ENCODE peak calls at places on chromosomes 4 and X, in ten cellular contexts. One of them, this sample, is unnamed.
A peak's percentile ranks its signal among the peaks of the same experiment; 100 is the strongest.

GRCh38 chrX:134484039-134484438 is 24.1 kb downstream of the HPRT1 start:
- DNase-seq in heart left ventricle: no peak
- DNase-seq in Peyer's patch: no peak
- DNase-seq in NT2/D1: peak; percentile 9
- DNase-seq in brain microvascular endothelial cell: no peak
- DNase-seq in esophagus squamous epithelium: no peak
- DNase-seq in CD8-positive, alpha-beta T cell: no peak
- DNase-seq in BE2C: no peak
- DNase-seq in upper lobe of left lung: no peak
- DNase-seq in OCI-LY7: peak; percentile 19
- DNase-seq in this sample: no peak

GRCh38 chr4:145536044-145536443 is 54.4 kb downstream of the SMAD1 start:
- DNase-seq in Peyer's patch: no peak
- DNase-seq in esophagus squamous epithelium: no peak
- DNase-seq in brain microvascular endothelial cell: no peak
- DNase-seq in BE2C: no peak
- DNase-seq in CD8-positive, alpha-beta T cell: no peak
- DNase-seq in heart left ventricle: no peak
- DNase-seq in NT2/D1: no peak
- DNase-seq in upper lobe of left lung: no peak
- DNase-seq in OCI-LY7: no peak
- DNase-seq in this sample: no peak

GRCh38 chr4:184801781-184802180 is 24.0 kb downstream of the ACSL1 start:
- DNase-seq in brain microvascular endothelial cell: no peak
- DNase-seq in upper lobe of left lung: no peak
- DNase-seq in Peyer's patch: no peak
- DNase-seq in BE2C: no peak
- DNase-seq in OCI-LY7: no peak
- DNase-seq in esophagus squamous epithelium: no peak
- DNase-seq in CD8-positive, alpha-beta T cell: no peak
- DNase-seq in NT2/D1: no peak
- DNase-seq in heart left ventricle: no peak
- DNase-seq in this sample: no peak

GRCh38 chr4:139655116-139655515 is 10.5 kb upstream of the MGST2 start:
- DNase-seq in Peyer's patch: no peak
- DNase-seq in OCI-LY7: peak; percentile 49
- DNase-seq in BE2C: peak; percentile 47
- DNase-seq in brain microvascular endothelial cell: peak; percentile 31
- DNase-seq in NT2/D1: no peak
- DNase-seq in esophagus squamous epithelium: no peak
- DNase-seq in CD8-positive, alpha-beta T cell: no peak
- DNase-seq in heart left ventricle: no peak
- DNase-seq in upper lobe of left lung: no peak
- DNase-seq in this sample: no peak

GRCh38 chr4:78091534-78091933 is 34.4 kb downstream of the FRAS1 start:
- DNase-seq in OCI-LY7: no peak
- DNase-seq in heart left ventricle: no peak
- DNase-seq in NT2/D1: no peak
- DNase-seq in CD8-positive, alpha-beta T cell: no peak
- DNase-seq in Peyer's patch: no peak
- DNase-seq in upper lobe of left lung: no peak
- DNase-seq in BE2C: no peak
- DNase-seq in brain microvascular endothelial cell: no peak
- DNase-seq in esophagus squamous epithelium: no peak
- DNase-seq in this sample: no peak

GRCh38 chr4:128660361-128660964 is 149.0 kb upstream of the JADE1 start:
- DNase-seq in heart left ventricle: no peak
- DNase-seq in upper lobe of left lung: no peak
- DNase-seq in OCI-LY7: no peak
- DNase-seq in brain microvascular endothelial cell: no peak
- DNase-seq in BE2C: no peak
- DNase-seq in CD8-positive, alpha-beta T cell: no peak
- DNase-seq in Peyer's patch: no peak
- DNase-seq in NT2/D1: no peak
- DNase-seq in esophagus squamous epithelium: no peak
- DNase-seq in this sample: no peak

GRCh38 chr4:138014664-138015288 is 227.4 kb downstream of the SLC7A11 start:
- DNase-seq in OCI-LY7: no peak
- DNase-seq in CD8-positive, alpha-beta T cell: no peak
- DNase-seq in upper lobe of left lung: no peak
- DNase-seq in NT2/D1: no peak
- DNase-seq in brain microvascular endothelial cell: no peak
- DNase-seq in heart left ventricle: no peak
- DNase-seq in Peyer's patch: no peak
- DNase-seq in BE2C: no peak
- DNase-seq in esophagus squamous epithelium: no peak
- DNase-seq in this sample: no peak

GRCh38 chrX:139844884-139845283 is 88.0 kb downstream of the ATP11C start:
- DNase-seq in BE2C: no peak
- DNase-seq in CD8-positive, alpha-beta T cell: no peak
- DNase-seq in heart left ventricle: no peak
- DNase-seq in Peyer's patch: no peak
- DNase-seq in upper lobe of left lung: no peak
- DNase-seq in OCI-LY7: peak; percentile 0
- DNase-seq in brain microvascular endothelial cell: no peak
- DNase-seq in NT2/D1: no peak
- DNase-seq in esophagus squamous epithelium: no peak
- DNase-seq in this sample: no peak

GRCh38 chr4:139668658-139669201 is 3.1 kb downstream of the MGST2 start:
- DNase-seq in esophagus squamous epithelium: no peak
- DNase-seq in heart left ventricle: no peak
- DNase-seq in NT2/D1: no peak
- DNase-seq in Peyer's patch: no peak
- DNase-seq in upper lobe of left lung: no peak
- DNase-seq in CD8-positive, alpha-beta T cell: no peak
- DNase-seq in BE2C: no peak
- DNase-seq in brain microvascular endothelial cell: no peak
- DNase-seq in OCI-LY7: no peak
- DNase-seq in this sample: no peak

GRCh38 chrX:84453351-84454246 is 48.7 kb downstream of the HDX start:
- DNase-seq in Peyer's patch: no peak
- DNase-seq in OCI-LY7: no peak
- DNase-seq in NT2/D1: no peak
- DNase-seq in BE2C: no peak
- DNase-seq in upper lobe of left lung: no peak
- DNase-seq in esophagus squamous epithelium: no peak
- DNase-seq in heart left ventricle: peak; percentile 24
- DNase-seq in brain microvascular endothelial cell: no peak
- DNase-seq in CD8-positive, alpha-beta T cell: no peak
- DNase-seq in this sample: peak; percentile 10

GRCh38 chr4:108622022-108622421 is 1.6 kb downstream of the RPL34 start:
- DNase-seq in Peyer's patch: no peak
- DNase-seq in esophagus squamous epithelium: no peak
- DNase-seq in upper lobe of left lung: no peak
- DNase-seq in NT2/D1: no peak
- DNase-seq in heart left ventricle: no peak
- DNase-seq in brain microvascular endothelial cell: no peak
- DNase-seq in BE2C: no peak
- DNase-seq in CD8-positive, alpha-beta T cell: no peak
- DNase-seq in OCI-LY7: no peak
- DNase-seq in this sample: no peak

GRCh38 chr4:108622828-108623227 is 2.5 kb downstream of the RPL34 start:
- DNase-seq in NT2/D1: no peak
- DNase-seq in upper lobe of left lung: no peak
- DNase-seq in BE2C: no peak
- DNase-seq in CD8-positive, alpha-beta T cell: no peak
- DNase-seq in heart left ventricle: no peak
- DNase-seq in OCI-LY7: no peak
- DNase-seq in esophagus squamous epithelium: no peak
- DNase-seq in Peyer's patch: no peak
- DNase-seq in brain microvascular endothelial cell: no peak
- DNase-seq in this sample: no peak

GRCh38 chr4:108620101-108620932 is at the start of gene RPL34:
- DNase-seq in brain microvascular endothelial cell: peak; percentile 96
- DNase-seq in upper lobe of left lung: peak; percentile 89
- DNase-seq in NT2/D1: peak; percentile 87
- DNase-seq in esophagus squamous epithelium: peak; percentile 91
- DNase-seq in CD8-positive, alpha-beta T cell: peak; percentile 97
- DNase-seq in heart left ventricle: peak; percentile 99
- DNase-seq in OCI-LY7: peak; percentile 98
- DNase-seq in Peyer's patch: peak; percentile 97
- DNase-seq in BE2C: peak; percentile 94
- DNase-seq in this sample: peak; percentile 95

GRCh38 chr4:108620933-108621905 is 843 bp downstream of the RPL34 start:
- DNase-seq in Peyer's patch: no peak
- DNase-seq in heart left ventricle: no peak
- DNase-seq in BE2C: no peak
- DNase-seq in brain microvascular endothelial cell: no peak
- DNase-seq in esophagus squamous epithelium: no peak
- DNase-seq in OCI-LY7: peak; percentile 13
- DNase-seq in NT2/D1: no peak
- DNase-seq in CD8-positive, alpha-beta T cell: no peak
- DNase-seq in upper lobe of left lung: no peak
- DNase-seq in this sample: no peak

DNA sequence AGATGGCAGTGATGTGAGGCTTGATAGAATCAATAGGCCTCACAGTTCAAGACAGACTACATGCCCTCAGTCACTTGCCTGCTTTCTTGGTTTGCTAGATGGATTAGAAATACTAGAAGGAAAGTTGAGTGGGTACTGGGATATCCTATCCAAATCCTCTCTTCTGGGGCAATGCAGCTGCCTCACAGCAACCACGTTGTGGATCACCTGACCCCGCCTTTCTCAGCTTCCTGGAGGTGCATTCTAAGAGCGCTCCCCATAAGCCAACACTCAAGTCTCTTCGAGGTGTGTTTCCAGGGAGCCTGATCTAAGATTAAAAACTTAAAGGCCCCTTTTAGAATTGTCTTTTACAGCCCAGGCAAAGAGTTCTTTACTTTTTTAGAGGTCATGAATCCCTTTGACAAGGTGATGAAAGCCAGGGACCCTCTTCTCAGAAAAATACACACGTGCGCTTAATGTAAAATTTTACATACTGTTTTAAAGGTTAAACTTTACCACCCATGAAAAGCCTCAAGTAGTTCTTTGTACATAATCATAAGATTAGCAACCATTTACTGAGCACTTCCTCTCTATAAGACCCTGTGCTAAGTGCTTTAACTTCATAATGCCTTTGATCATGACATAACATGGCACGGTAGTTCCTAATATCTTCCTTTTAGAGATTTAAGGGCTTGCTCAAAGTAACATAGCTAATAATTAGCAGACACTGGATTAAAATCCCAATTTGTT is 840 bp upstream of the RPL34 start:
- DNase-seq in BE2C: no peak
- DNase-seq in upper lobe of left lung: no peak
- DNase-seq in Peyer's patch: no peak
- DNase-seq in OCI-LY7: no peak
- DNase-seq in CD8-positive, alpha-beta T cell: peak; percentile 30
- DNase-seq in brain microvascular endothelial cell: no peak
- DNase-seq in heart left ventricle: no peak
- DNase-seq in esophagus squamous epithelium: no peak
- DNase-seq in NT2/D1: no peak
- DNase-seq in this sample: no peak
- H3K36me3 ChIP-seq in BE2C: peaks cover 37% of the 10 kb centered on the region
- H3K36me3 ChIP-seq in upper lobe of left lung: peaks cover 27% of the 10 kb centered on the region
- H3K36me3 ChIP-seq in Peyer's patch: no peaks in the 10 kb centered on the region
- H3K36me3 ChIP-seq in OCI-LY7: peaks cover 39% of the 10 kb centered on the region
- H3K36me3 ChIP-seq in CD8-positive, alpha-beta T cell: peaks cover 13% of the 10 kb centered on the region
- H3K36me3 ChIP-seq in brain microvascular endothelial cell: peaks cover 33% of the 10 kb centered on the region
- H3K36me3 ChIP-seq in heart left ventricle: peaks cover 24% of the 10 kb centered on the region
- H3K36me3 ChIP-seq in esophagus squamous epithelium: peaks cover 7% of the 10 kb centered on the region
- H3K36me3 ChIP-seq in NT2/D1: peaks cover 38% of the 10 kb centered on the region
- H3K36me3 ChIP-seq in this sample: peaks cover 32% of the 10 kb centered on the region

DNA sequence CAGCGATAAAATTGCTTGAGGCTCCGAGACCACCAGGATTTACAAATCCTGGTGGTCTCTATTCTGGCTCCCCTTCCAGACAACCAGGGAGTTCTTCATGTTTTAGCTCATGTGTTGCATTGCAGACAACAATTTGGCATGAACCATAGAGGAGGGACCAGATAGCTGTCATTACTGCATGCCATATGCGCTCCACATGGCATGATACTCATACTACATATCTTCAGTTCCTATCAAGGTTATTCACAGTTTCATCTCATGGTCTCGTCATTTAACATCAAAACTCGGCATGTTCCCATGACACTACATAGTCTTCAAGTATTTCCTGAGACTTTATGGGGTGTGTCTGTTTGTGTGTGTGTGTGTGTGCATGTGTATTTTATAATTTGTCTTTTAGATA is 220.3 kb downstream of the OR13H1 start:
- DNase-seq in upper lobe of left lung: no peak
- DNase-seq in brain microvascular endothelial cell: no peak
- DNase-seq in OCI-LY7: no peak
- DNase-seq in esophagus squamous epithelium: no peak
- DNase-seq in NT2/D1: no peak
- DNase-seq in Peyer's patch: no peak
- DNase-seq in BE2C: no peak
- DNase-seq in CD8-positive, alpha-beta T cell: no peak
- DNase-seq in heart left ventricle: no peak
- DNase-seq in this sample: no peak
- H3K4me3 ChIP-seq in upper lobe of left lung: peak overlapping the region; percentile 23
- H3K4me3 ChIP-seq in brain microvascular endothelial cell: peak overlapping the region; percentile 40
- H3K4me3 ChIP-seq in OCI-LY7: no peak overlapping the region
- H3K4me3 ChIP-seq in esophagus squamous epithelium: peak overlapping the region; percentile 59
- H3K4me3 ChIP-seq in NT2/D1: no peak overlapping the region
- H3K4me3 ChIP-seq in Peyer's patch: peak overlapping the region; percentile 48
- H3K4me3 ChIP-seq in BE2C: no peak overlapping the region
- H3K4me3 ChIP-seq in CD8-positive, alpha-beta T cell: no peak overlapping the region
- H3K4me3 ChIP-seq in heart left ventricle: no peak overlapping the region
- H3K4me3 ChIP-seq in this sample: no peak overlapping the region

GRCh38 chr4:66506985-66507384 is 836.7 kb upstream of the EPHA5 start:
- DNase-seq in OCI-LY7: no peak
- DNase-seq in Peyer's patch: no peak
- DNase-seq in esophagus squamous epithelium: no peak
- DNase-seq in NT2/D1: no peak
- DNase-seq in brain microvascular endothelial cell: no peak
- DNase-seq in upper lobe of left lung: no peak
- DNase-seq in CD8-positive, alpha-beta T cell: no peak
- DNase-seq in BE2C: no peak
- DNase-seq in heart left ventricle: no peak
- DNase-seq in this sample: no peak
- H3K36me3 ChIP-seq in OCI-LY7: no peaks in the 10 kb centered on the region
- H3K36me3 ChIP-seq in Peyer's patch: no peaks in the 10 kb centered on the region
- H3K36me3 ChIP-seq in esophagus squamous epithelium: no peaks in the 10 kb centered on the region
- H3K36me3 ChIP-seq in NT2/D1: no peaks in the 10 kb centered on the region
- H3K36me3 ChIP-seq in brain microvascular endothelial cell: no peaks in the 10 kb centered on the region
- H3K36me3 ChIP-seq in upper lobe of left lung: no peaks in the 10 kb centered on the region
- H3K36me3 ChIP-seq in CD8-positive, alpha-beta T cell: no peaks in the 10 kb centered on the region
- H3K36me3 ChIP-seq in BE2C: no peaks in the 10 kb centered on the region
- H3K36me3 ChIP-seq in heart left ventricle: no peaks in the 10 kb centered on the region
- H3K36me3 ChIP-seq in this sample: no peaks in the 10 kb centered on the region

GRCh38 chr4:157221426-157221894 is 932 bp downstream of the GRIA2 start:
- DNase-seq in NT2/D1: no peak
- DNase-seq in upper lobe of left lung: no peak
- DNase-seq in CD8-positive, alpha-beta T cell: no peak
- DNase-seq in heart left ventricle: no peak
- DNase-seq in brain microvascular endothelial cell: no peak
- DNase-seq in Peyer's patch: no peak
- DNase-seq in BE2C: no peak
- DNase-seq in OCI-LY7: no peak
- DNase-seq in esophagus squamous epithelium: no peak
- DNase-seq in this sample: no peak
- H3K4me3 ChIP-seq in NT2/D1: peak overlapping the region; percentile 50
- H3K4me3 ChIP-seq in upper lobe of left lung: no peak overlapping the region
- H3K4me3 ChIP-seq in CD8-positive, alpha-beta T cell: no peak overlapping the region
- H3K4me3 ChIP-seq in heart left ventricle: no peak overlapping the region
- H3K4me3 ChIP-seq in brain microvascular endothelial cell: peak overlapping the region; percentile 65
- H3K4me3 ChIP-seq in Peyer's patch: no peak overlapping the region
- H3K4me3 ChIP-seq in BE2C: peak overlapping the region; percentile 64
- H3K4me3 ChIP-seq in OCI-LY7: no peak overlapping the region
- H3K4me3 ChIP-seq in esophagus squamous epithelium: peak overlapping the region; percentile 60
- H3K4me3 ChIP-seq in this sample: peak overlapping the region; percentile 53